ENCODE peak calls at places on chromosomes 12 and 14, in eight cellular contexts. U, L, Y, C, E, V, H and G are unnamed samples.

GRCh38 chr12:71999795-72000194 is 61.1 kb downstream of the TPH2 start:
- DNase-seq in U (no peak), V (no peak), E (no peak), L (no peak), H (no peak), Y (no peak), C (no peak), G (no peak)

GRCh38 chr14:24093901-24094838 is at the start of gene PCK2:
- DNase-seq in U (peak), Y (peak), H (peak), L (peak), E (peak), V (peak), C (peak), G (peak)

GRCh38 chr14:90521121-90521929 is 124.5 kb downstream of the CALM1 start:
- DNase-seq in H (no peak), Y (no peak), C (no peak), U (peak), L (no peak), V (no peak), E (no peak), G (no peak)

GRCh38 chr14:92651793-92652382 is 96.5 kb downstream of the LGMN start:
- DNase-seq in H (no peak), Y (no peak), C (no peak), U (peak), L (peak), E (no peak), V (no peak), G (peak)

GRCh38 chr12:6778212-6778570 is 5.9 kb downstream of the LAG3 start:
- DNase-seq in Y (no peak), V (no peak), H (no peak), L (no peak), E (peak), U (peak), C (no peak), G (no peak)

GRCh38 chr14:32913725-32914124 is 25.0 kb upstream of the NPAS3 start:
- DNase-seq in L (no peak), V (no peak), C (no peak), H (no peak), U (no peak), E (no peak), Y (no peak), G (no peak)

GRCh38 chr12:16165506-16165905 is 112.0 kb downstream of the SLC15A5 start:
- DNase-seq in L (no peak), Y (no peak), V (no peak), H (no peak), E (peak), C (peak), U (peak), G (no peak)

GRCh38 chr14:92897922-92898599 is 24.9 kb upstream of the CHGA start:
- DNase-seq in H (peak), U (no peak), V (no peak), E (no peak), C (no peak), L (no peak), Y (no peak), G (no peak)

GRCh38 chr12:13103391-13104033 is at the start of gene GSG1:
- DNase-seq in L (no peak), H (no peak), C (no peak), E (no peak), V (no peak), U (no peak), Y (no peak), G (no peak)

GRCh38 chr14:23877111-23877510 is 76.5 kb upstream of the DHRS4 start:
- DNase-seq in Y (no peak), H (peak), V (no peak), L (no peak), C (no peak), U (no peak), E (no peak), G (no peak)

GRCh38 chr12:6122211-6122610 is 2.3 kb downstream of the VWF start:
- DNase-seq in U (no peak), E (no peak), H (no peak), C (no peak), Y (no peak), L (no peak), V (no peak), G (no peak)

GRCh38 chr12:59834659-59835474 is 239.0 kb downstream of the SLC16A7 start:
- DNase-seq in U (no peak), C (no peak), L (no peak), E (no peak), Y (no peak), H (no peak), V (no peak), G (no peak)

GRCh38 chr12:49796155-49796554 is 32.1 kb downstream of the NCKAP5L start:
- DNase-seq in L (no peak), H (no peak), V (no peak), E (no peak), C (no peak), U (no peak), Y (no peak), G (no peak)

GRCh38 chr12:52079576-52080402 is at the start of gene SMIM41:
- DNase-seq in U (no peak), H (no peak), C (no peak), E (no peak), V (peak), Y (no peak), L (no peak), G (no peak)

GRCh38 chr12:117152793-117153775 is 37.2 kb downstream of the FBXO21 start:
- DNase-seq in L (no peak), Y (no peak), E (no peak), V (no peak), C (no peak), H (no peak), U (no peak), G (no peak)

GRCh38 chr12:116539905-116540482 is 19.2 kb upstream of the MAP1LC3B2 start:
- DNase-seq in V (no peak), L (no peak), H (no peak), C (no peak), Y (no peak), U (peak), E (no peak), G (no peak)

GRCh38 chr12:32918890-32919791 is 22.6 kb upstream of the PKP2 start:
- DNase-seq in U (no peak), Y (no peak), C (no peak), V (no peak), E (no peak), H (no peak), L (no peak), G (no peak)

GRCh38 chr12:80156306-80156705 is 57.0 kb downstream of the OTOGL start:
- DNase-seq in Y (no peak), E (no peak), U (no peak), L (no peak), H (no peak), C (no peak), V (no peak), G (no peak)

GRCh38 chr12:88624911-88625310 is 44.6 kb upstream of the KITLG start:
- DNase-seq in H (no peak), L (no peak), Y (no peak), U (no peak), V (no peak), C (no peak), E (no peak), G (no peak)

GRCh38 chr12:78343657-78344056 is 513.0 kb downstream of the NAV3 start:
- DNase-seq in E (no peak), H (no peak), C (no peak), U (no peak), V (no peak), Y (no peak), L (no peak), G (no peak)

GRCh38 chr12:39459027-39459434 is 16.1 kb upstream of the KIF21A start:
- DNase-seq in V (no peak), U (no peak), C (no peak), Y (no peak), L (no peak), H (no peak), E (no peak), G (no peak)

GRCh38 chr14:22814945-22815713 is at the start of gene SLC7A7:
- DNase-seq in H (no peak), E (no peak), U (peak), C (no peak), L (no peak), V (no peak), Y (no peak), G (no peak)

GRCh38 chr12:92861381-92861780 is 67.7 kb downstream of the EEA1 start:
- DNase-seq in U (no peak), V (no peak), Y (no peak), C (no peak), E (no peak), L (no peak), H (no peak), G (no peak)

GRCh38 chr12:69266045-69266635 is 26.8 kb downstream of the CPSF6 start:
- DNase-seq in C (no peak), U (no peak), E (no peak), H (no peak), L (no peak), Y (no peak), V (no peak), G (no peak)